ENCODE peak calls at places on chromosomes 6 and 20, in nine cellular contexts. D, U, Y, M, B, T, C, Q and O are unnamed samples.

GRCh38 chr20:49608752-49609670 is 41.1 kb upstream of the PTGIS start:
- DNase-seq in D (peak), U (peak), Y (peak), M (peak), B (peak), T (peak), C (peak), Q (peak), O (no peak)

GRCh38 chr20:63498950-63499332 is at the start of gene EEF1A2:
- DNase-seq in D (no peak), U (peak), Y (peak), M (peak), B (no peak), T (peak), C (peak), Q (no peak), O (no peak)

GRCh38 chr6:4272996-4273395 is 137.6 kb upstream of the ECI2 start:
- DNase-seq in D (no peak), U (no peak), Y (no peak), M (no peak), B (no peak), T (no peak), C (no peak), Q (no peak), O (no peak)

GRCh38 chr6:46507426-46507825 is 16.2 kb upstream of the RCAN2 start:
- DNase-seq in D (no peak), U (no peak), Y (no peak), M (no peak), B (no peak), T (no peak), C (no peak), Q (no peak), O (no peak)

GRCh38 chr20:25246182-25246943 is 1.5 kb upstream of the PYGB start:
- DNase-seq in D (no peak), U (peak), Y (no peak), M (no peak), B (no peak), T (no peak), C (no peak), Q (no peak), O (no peak)

GRCh38 chr6:1390071-1390804 is 862 bp downstream of the FOXF2 start:
- DNase-seq in D (peak), U (peak), Y (no peak), M (no peak), B (peak), T (no peak), C (no peak), Q (no peak), O (no peak)

GRCh38 chr6:474454-475185 is 83.1 kb downstream of the IRF4 start:
- DNase-seq in D (no peak), U (no peak), Y (no peak), M (peak), B (no peak), T (no peak), C (peak), Q (peak), O (no peak)

GRCh38 chr6:23655502-23655901 is 470.5 kb upstream of the NRSN1 start:
- DNase-seq in D (no peak), U (no peak), Y (no peak), M (no peak), B (no peak), T (no peak), C (no peak), Q (no peak), O (no peak)

GRCh38 chr6:3287308-3287707 is 28.6 kb downstream of the PSMG4 start:
- DNase-seq in D (no peak), U (no peak), Y (no peak), M (peak), B (no peak), T (peak), C (no peak), Q (no peak), O (no peak)

GRCh38 chr6:137811121-137811911 is 55.7 kb upstream of the TNFAIP3 start:
- DNase-seq in D (peak), U (no peak), Y (no peak), M (peak), B (peak), T (peak), C (peak), Q (peak), O (no peak)

GRCh38 chr20:32190608-32191415 is 16.7 kb downstream of the PLAGL2 start:
- DNase-seq in D (no peak), U (peak), Y (no peak), M (no peak), B (no peak), T (no peak), C (no peak), Q (no peak), O (no peak)

GRCh38 chr6:71043902-71044301 is 87.0 kb upstream of the B3GAT2 start:
- DNase-seq in D (no peak), U (no peak), Y (no peak), M (no peak), B (no peak), T (no peak), C (no peak), Q (no peak), O (no peak)

GRCh38 chr6:17536586-17536985 is 63.5 kb upstream of the FAM8A1 start:
- DNase-seq in D (no peak), U (no peak), Y (no peak), M (no peak), B (no peak), T (no peak), C (no peak), Q (no peak), O (no peak)

GRCh38 chr6:75267461-75267860 is 17.1 kb downstream of the TMEM30A start:
- DNase-seq in D (no peak), U (no peak), Y (no peak), M (no peak), B (no peak), T (no peak), C (no peak), Q (no peak), O (no peak)

GRCh38 chr20:7085448-7085847 is 318.0 kb downstream of the BMP2 start:
- DNase-seq in D (no peak), U (no peak), Y (no peak), M (no peak), B (no peak), T (peak), C (no peak), Q (no peak), O (no peak)

GRCh38 chr6:33716890-33717632 is 5.6 kb upstream of the UQCC2 start:
- DNase-seq in D (peak), U (no peak), Y (no peak), M (peak), B (no peak), T (no peak), C (no peak), Q (no peak), O (peak)

DNA sequence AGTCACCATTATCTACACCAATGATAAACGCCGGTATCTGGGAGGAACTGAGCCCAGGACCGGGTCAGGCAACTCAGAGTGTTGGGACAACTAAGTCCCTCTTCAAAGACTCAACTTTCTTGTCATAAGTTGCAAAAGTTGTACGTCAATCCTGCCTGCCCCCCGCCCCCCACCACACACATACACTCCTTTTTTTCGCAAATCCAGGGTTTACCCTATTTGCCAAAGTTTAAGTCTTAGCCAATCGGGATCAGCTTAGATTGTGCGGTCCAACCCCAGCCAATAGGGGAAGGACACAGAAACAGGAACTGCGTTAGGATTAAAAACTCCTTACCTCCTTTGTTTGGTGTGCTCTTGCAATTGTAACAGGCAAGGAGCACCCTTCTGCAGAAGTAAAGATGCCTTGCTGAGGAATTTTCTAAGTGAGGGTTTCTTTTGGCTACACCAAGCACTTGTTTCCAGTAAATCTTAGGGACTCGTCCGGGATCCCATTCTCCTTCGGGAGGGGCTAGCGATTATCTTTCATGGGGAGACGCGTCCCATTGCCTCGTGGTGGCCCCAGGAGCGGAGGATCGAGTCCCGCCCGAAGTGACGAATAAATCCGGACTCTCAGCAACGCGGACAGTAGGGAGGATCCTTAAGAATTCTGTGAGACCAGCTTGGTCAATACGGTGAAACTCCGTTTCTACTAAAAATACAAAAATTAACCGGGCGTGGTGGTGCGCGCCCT is 69.3 kb upstream of the PRSS16 start:
- DNase-seq in D (peak), U (peak), Y (peak), M (peak), B (peak), T (peak), C (peak), Q (peak), O (no peak)
- TF ChIP-seq CTCF in D (no peak), U (no peak), Y (no peak), M (no peak), B (no peak), T (no peak), C (no peak), Q (peak), O (no peak)

GRCh38 chr20:56708991-56709390 is 79.9 kb downstream of the TFAP2C start:
- DNase-seq in D (no peak), U (no peak), Y (no peak), M (no peak), B (no peak), T (no peak), C (no peak), Q (no peak), O (no peak)
- TF ChIP-seq CTCF in D (no peak), U (no peak), Y (no peak), M (no peak), B (no peak), T (no peak), C (no peak), Q (no peak), O (no peak)

GRCh38 chr6:35461270-35461669 is 6.9 kb upstream of the RPL10A start:
- DNase-seq in D (peak), U (no peak), Y (no peak), M (peak), B (no peak), T (no peak), C (no peak), Q (no peak), O (no peak)

GRCh38 chr6:35463292-35463691 is 4.9 kb upstream of the RPL10A start:
- DNase-seq in D (no peak), U (no peak), Y (no peak), M (no peak), B (no peak), T (no peak), C (no peak), Q (no peak), O (no peak)

GRCh38 chr6:35454843-35455110 is 2.6 kb downstream of the FANCE start:
- DNase-seq in D (no peak), U (no peak), Y (no peak), M (no peak), B (no peak), T (no peak), C (no peak), Q (no peak), O (no peak)

GRCh38 chr6:35453236-35453635 is 1.1 kb downstream of the FANCE start:
- DNase-seq in D (no peak), U (no peak), Y (no peak), M (no peak), B (no peak), T (no peak), C (no peak), Q (no peak), O (no peak)

GRCh38 chr6:35457907-35458306 is 5.8 kb downstream of the FANCE start:
- DNase-seq in D (no peak), U (no peak), Y (no peak), M (no peak), B (no peak), T (no peak), C (no peak), Q (no peak), O (no peak)
- TF ChIP-seq CTCF in D (no peak), U (no peak), Y (no peak), M (no peak), B (no peak), T (no peak), C (no peak), Q (no peak), O (no peak)

DNA sequence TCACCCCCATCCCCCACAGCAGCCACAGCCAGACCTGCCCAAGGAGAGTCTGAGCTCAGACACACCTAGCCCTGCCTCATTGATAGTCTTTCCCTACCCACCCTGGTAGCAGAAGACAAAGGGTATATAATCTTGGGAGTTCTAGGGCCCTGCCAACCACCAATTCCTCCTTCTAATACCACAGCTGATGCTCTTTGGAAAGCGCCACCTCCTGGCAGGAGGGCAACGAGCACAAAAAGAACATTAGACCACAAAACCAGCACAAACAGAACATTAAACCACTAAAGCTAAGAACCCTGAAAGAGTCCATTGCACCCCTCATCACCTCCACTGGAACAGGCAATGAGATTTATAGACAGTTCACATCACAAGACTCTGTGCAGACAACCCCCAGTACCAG is 195.8 kb upstream of the FUT9 start:
- DNase-seq in D (no peak), U (peak), Y (no peak), M (no peak), B (no peak), T (no peak), C (no peak), Q (no peak), O (no peak)
- TF ChIP-seq CTCF in D (no peak), U (peak), Y (no peak), M (peak), B (no peak), T (peak), C (no peak), Q (no peak), O (peak)

GRCh38 chr6:111581957-111582356 is 23.7 kb downstream of the TRAF3IP2 start:
- DNase-seq in D (no peak), U (no peak), Y (no peak), M (no peak), B (no peak), T (no peak), C (no peak), Q (no peak), O (no peak)

GRCh38 chr6:111579816-111580215 is 25.9 kb downstream of the TRAF3IP2 start:
- DNase-seq in D (no peak), U (no peak), Y (no peak), M (no peak), B (no peak), T (no peak), C (no peak), Q (no peak), O (no peak)

GRCh38 chr6:111580401-111580800 is 25.3 kb downstream of the TRAF3IP2 start:
- DNase-seq in D (no peak), U (no peak), Y (no peak), M (no peak), B (no peak), T (no peak), C (no peak), Q (no peak), O (no peak)

GRCh38 chr6:111583221-111583620 is 22.5 kb downstream of the TRAF3IP2 start:
- DNase-seq in D (no peak), U (no peak), Y (no peak), M (no peak), B (no peak), T (no peak), C (no peak), Q (no peak), O (no peak)

DNA sequence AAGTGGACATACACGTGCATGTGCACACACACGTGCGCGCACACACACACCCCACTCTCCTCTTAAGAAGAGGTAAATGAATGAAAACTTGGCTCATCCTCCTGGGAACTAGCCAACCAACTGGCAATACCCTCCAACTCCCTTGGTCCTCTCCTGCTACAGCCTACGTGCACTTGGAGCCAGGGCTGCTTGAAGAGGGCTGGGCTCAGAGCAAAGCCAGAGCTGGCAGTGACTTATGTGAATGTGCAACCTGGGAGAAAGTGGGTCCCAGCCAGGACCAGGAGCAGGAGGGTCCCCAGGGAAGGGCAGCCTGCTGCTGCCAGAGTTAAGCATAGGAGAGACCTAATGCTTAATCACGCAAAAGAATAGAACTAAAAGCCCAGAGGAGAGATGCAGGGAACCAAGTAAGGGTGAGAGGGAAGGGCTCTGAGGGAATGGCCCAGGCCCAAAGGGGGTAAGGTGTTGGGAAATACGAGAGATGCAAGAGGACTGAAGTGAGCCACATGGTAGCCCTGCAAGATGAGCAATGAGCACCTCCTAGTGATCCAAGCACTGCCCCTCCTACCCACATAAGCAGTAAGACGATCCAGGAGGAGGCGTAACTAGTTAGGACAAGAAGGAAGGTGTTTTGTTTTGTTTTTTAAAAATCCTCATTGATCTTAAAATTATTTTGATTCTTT is 24.7 kb downstream of the TRAF3IP2 start:
- DNase-seq in D (no peak), U (peak), Y (no peak), M (no peak), B (no peak), T (no peak), C (no peak), Q (no peak), O (no peak)
- TF ChIP-seq CTCF in D (no peak), U (peak), Y (no peak), M (no peak), B (no peak), T (no peak), C (no peak), Q (no peak), O (no peak)

DNA sequence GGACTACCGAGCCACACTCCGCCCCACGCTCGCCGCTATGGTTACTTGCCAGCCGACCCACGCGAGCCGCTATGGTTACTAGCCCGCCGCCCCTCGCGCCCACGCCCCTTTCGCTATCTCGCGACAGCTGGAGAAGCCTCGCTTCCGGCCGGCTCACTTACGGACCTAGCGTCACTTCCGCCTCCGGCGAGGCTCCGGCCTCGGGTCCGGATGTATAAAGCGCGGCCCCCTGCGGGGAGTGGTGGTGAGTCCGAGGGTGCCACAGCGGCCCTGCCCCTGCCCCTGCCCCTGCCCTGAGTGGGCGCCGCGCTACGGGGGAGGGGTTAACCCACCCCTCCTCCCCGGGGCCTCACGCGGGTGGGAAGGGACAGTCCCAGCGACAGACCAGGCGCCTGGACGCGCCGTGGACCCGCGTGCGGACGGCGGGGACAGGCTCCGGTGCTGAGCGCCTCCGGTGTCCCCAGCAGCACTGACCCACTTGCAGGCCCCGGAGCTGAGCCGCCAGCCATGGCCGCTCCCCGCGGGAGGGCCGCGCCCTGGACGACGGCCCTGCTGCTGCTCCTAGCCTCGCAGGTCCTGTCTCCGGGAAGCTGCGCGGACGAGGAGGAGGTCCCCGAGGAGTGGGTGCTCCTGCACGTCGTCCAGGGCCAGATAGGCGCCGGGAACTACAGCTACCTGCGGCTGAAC is at the start of the genes C6orf120 and WDR27:
- DNase-seq in D (peak), U (peak), Y (peak), M (peak), B (peak), T (peak), C (peak), Q (peak), O (peak)
- TF ChIP-seq CTCF in D (peak), U (no peak), Y (peak), M (no peak), B (no peak), T (no peak), C (no peak), Q (no peak), O (peak)

GRCh38 chr6:145043926-145044500 is 691.3 kb downstream of the EPM2A start:
- DNase-seq in D (no peak), U (no peak), Y (no peak), M (no peak), B (no peak), T (no peak), C (no peak), Q (no peak), O (no peak)

GRCh38 chr6:145044606-145045275 is 690.6 kb downstream of the EPM2A start:
- DNase-seq in D (no peak), U (no peak), Y (no peak), M (peak), B (no peak), T (no peak), C (no peak), Q (no peak), O (no peak)

GRCh38 chr6:145036848-145037567 is 698.3 kb downstream of the EPM2A start:
- DNase-seq in D (no peak), U (no peak), Y (no peak), M (no peak), B (no peak), T (no peak), C (no peak), Q (no peak), O (no peak)

GRCh38 chr6:145042559-145042958 is 692.8 kb downstream of the EPM2A start:
- DNase-seq in D (no peak), U (peak), Y (no peak), M (no peak), B (peak), T (no peak), C (no peak), Q (no peak), O (no peak)
- TF ChIP-seq CTCF in D (no peak), U (peak), Y (no peak), M (peak), B (peak), T (peak), C (no peak), Q (no peak), O (no peak)

DNA sequence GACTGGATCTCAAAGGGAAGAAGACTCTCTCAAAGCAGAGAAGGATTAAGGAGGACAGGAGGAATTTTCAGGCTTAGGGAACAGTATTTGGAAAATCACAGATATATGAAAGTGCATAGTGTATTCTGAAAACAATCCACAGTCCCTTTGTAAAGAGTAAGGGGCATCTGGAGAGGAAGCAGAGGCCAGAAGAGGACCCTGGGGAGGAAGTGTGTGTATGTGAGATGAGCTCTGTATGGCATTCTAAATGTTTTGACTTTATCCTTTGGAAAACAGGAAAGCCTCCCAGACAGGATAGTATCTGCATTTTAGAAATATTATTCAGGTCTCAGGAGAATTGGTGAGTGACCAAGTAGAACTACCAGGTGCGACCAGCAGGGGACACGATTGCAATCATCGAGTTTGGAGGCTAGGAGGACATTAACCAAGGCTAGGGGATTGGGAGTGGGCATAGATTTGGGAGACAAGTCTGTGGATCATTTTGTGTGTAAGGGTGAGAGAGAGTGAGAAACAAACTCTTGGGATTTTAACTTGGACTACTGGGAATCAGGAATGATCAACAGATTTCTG is 38.3 kb upstream of the FAM184A start:
- DNase-seq in D (no peak), U (no peak), Y (no peak), M (no peak), B (no peak), T (no peak), C (no peak), Q (no peak), O (no peak)
- TF ChIP-seq CTCF in D (no peak), U (peak), Y (peak), M (no peak), B (no peak), T (peak), C (peak), Q (no peak), O (peak)